ENCODE peak calls at places on chromosomes 1 and 21, in nine cellular contexts. F is activated gamma-delta T cell treated with Interleukin-2 at 50 U/mL for 16 hours; H is body of pancreas; B is Kasumi-1; E is AG04450; R is CD8-positive, alpha-beta T cell; V is neuronal stem cell; G is HuH-7; J is KG1. C is an unnamed sample.

GRCh38 chr1:181101581-181102226 is 13.2 kb downstream of the IER5 start:
- DNase-seq in H (no peak), V (no peak), F (no peak), E (no peak), R (no peak), G (no peak), B (peak), J (no peak), C (no peak)

GRCh38 chr1:226525750-226526149 is 22.8 kb upstream of the STUM start:
- DNase-seq in H (no peak), J (no peak), B (no peak), F (no peak), R (no peak), V (no peak), E (no peak), G (no peak), C (no peak)

GRCh38 chr1:182080955-182081582 is 19.6 kb upstream of the ZNF648 start:
- DNase-seq in F (no peak), V (peak), B (peak), R (no peak), H (peak), J (peak), G (peak), E (no peak), C (no peak)

GRCh38 chr1:109089242-109090015 is 1.1 kb upstream of the TMEM167B start:
- DNase-seq in F (peak), J (no peak), G (peak), E (no peak), R (no peak), V (no peak), B (peak), H (peak), C (no peak)

GRCh38 chr21:29072873-29073221 is 601 bp downstream of the CCT8 start:
- DNase-seq in G (no peak), H (no peak), R (no peak), F (no peak), B (peak), V (no peak), J (no peak), E (no peak), C (no peak)

GRCh38 chr1:168086438-168086837 is 50.3 kb downstream of the GPR161 start:
- DNase-seq in E (no peak), R (no peak), V (no peak), H (no peak), G (no peak), J (no peak), F (no peak), B (no peak), C (no peak)

GRCh38 chr1:154881820-154882535 is 11.9 kb upstream of the KCNN3 start:
- DNase-seq in J (no peak), H (no peak), F (no peak), R (no peak), E (no peak), V (no peak), B (no peak), G (no peak), C (no peak)

GRCh38 chr1:61842863-61843514 is 100.7 kb downstream of the PATJ start:
- DNase-seq in G (no peak), F (no peak), E (no peak), H (no peak), J (no peak), R (no peak), B (no peak), V (no peak), C (no peak)

GRCh38 chr1:16720403-16721223 is 19.7 kb upstream of the RNU1-4 start:
- DNase-seq in V (no peak), E (no peak), H (peak), R (no peak), J (no peak), B (no peak), F (no peak), G (no peak), C (no peak)

GRCh38 chr1:190754769-190755168 is 277.1 kb upstream of the BRINP3 start:
- DNase-seq in H (no peak), B (peak), J (peak), F (no peak), G (no peak), V (no peak), R (no peak), E (peak), C (no peak)

GRCh38 chr21:25506887-25507286 is 100.4 kb downstream of the MRPL39 start:
- DNase-seq in J (no peak), F (no peak), H (no peak), V (no peak), E (peak), G (no peak), R (no peak), B (no peak), C (no peak)

GRCh38 chr1:246608616-246609376 is 42.5 kb downstream of the CNST start:
- DNase-seq in B (peak), H (peak), V (no peak), J (peak), R (no peak), F (no peak), G (peak), E (peak), C (no peak)

GRCh38 chr1:230288641-230289349 is 137.3 kb downstream of the PGBD5 start:
- DNase-seq in E (no peak), R (no peak), G (no peak), J (no peak), F (no peak), V (no peak), B (no peak), H (no peak), C (no peak)

GRCh38 chr1:40923511-40924020 is 55.9 kb upstream of the CTPS1 start:
- DNase-seq in R (no peak), B (no peak), E (no peak), G (no peak), J (no peak), V (no peak), F (no peak), H (no peak), C (no peak)

GRCh38 chr1:7491089-7491817 is 279.8 kb upstream of the VAMP3 start:
- DNase-seq in H (peak), B (no peak), R (no peak), F (no peak), J (no peak), V (no peak), E (no peak), G (no peak), C (no peak)

GRCh38 chr1:13697738-13698137 is 2.2 kb upstream of the PRDM2 start:
- DNase-seq in G (no peak), F (no peak), B (no peak), E (no peak), R (no peak), H (no peak), V (no peak), J (no peak), C (no peak)

GRCh38 chr1:117171900-117172501 is 38.7 kb downstream of the VTCN1 start:
- DNase-seq in E (no peak), J (no peak), V (peak), R (no peak), B (no peak), F (no peak), H (peak), G (no peak), C (no peak)

GRCh38 chr1:226942392-226942791 is 2.3 kb downstream of the COQ8A start:
- DNase-seq in B (no peak), H (no peak), F (no peak), V (no peak), G (no peak), J (no peak), E (no peak), R (no peak), C (no peak)

GRCh38 chr1:179079113-179079761 is 2.6 kb upstream of the TOR3A start:
- DNase-seq in R (no peak), B (peak), G (peak), V (peak), J (peak), E (peak), H (peak), F (peak), C (peak)

GRCh38 chr1:14949836-14950674 is 203.5 kb upstream of the TMEM51 start:
- DNase-seq in J (no peak), R (no peak), H (no peak), G (no peak), E (no peak), B (no peak), F (no peak), V (no peak), C (no peak)

GRCh38 chr1:231021540-231022031 is 18.5 kb downstream of the FAM89A start:
- DNase-seq in R (no peak), F (no peak), H (no peak), V (no peak), G (no peak), B (no peak), J (no peak), E (no peak), C (no peak)

GRCh38 chr1:30654188-30654587 is 69.2 kb downstream of the MATN1 start:
- DNase-seq in H (no peak), B (no peak), V (no peak), E (no peak), F (no peak), R (no peak), J (no peak), G (no peak), C (no peak)

C was measured in CD4-positive, alpha-beta T cell.